ENCODE peak calls at places on chromosome 21, in six cellular contexts. One of them, this sample, is unnamed.

GRCh38 chr21:15809818-15810217 is 80.0 kb downstream of the USP25 start:
- DNase-seq in GM12878: no peak
- DNase-seq in endothelial cell of umbilical vein: no peak
- DNase-seq in A549: no peak
- DNase-seq in K562: no peak
- DNase-seq in HepG2: no peak
- DNase-seq in this sample: peak

GRCh38 chr21:34524671-34525601 is 12.9 kb upstream of the KCNE1 start:
- DNase-seq in endothelial cell of umbilical vein: peak
- DNase-seq in HepG2: no peak
- DNase-seq in GM12878: no peak
- DNase-seq in A549: no peak
- DNase-seq in K562: no peak
- DNase-seq in this sample: no peak

GRCh38 chr21:25254491-25255174 is 352.6 kb downstream of the MRPL39 start:
- DNase-seq in GM12878: no peak
- DNase-seq in endothelial cell of umbilical vein: no peak
- DNase-seq in A549: no peak
- DNase-seq in K562: no peak
- DNase-seq in HepG2: no peak
- DNase-seq in this sample: no peak

GRCh38 chr21:16492892-16493291 is 763.1 kb downstream of the USP25 start:
- DNase-seq in A549: no peak
- DNase-seq in GM12878: no peak
- DNase-seq in K562: no peak
- DNase-seq in HepG2: no peak
- DNase-seq in endothelial cell of umbilical vein: no peak
- DNase-seq in this sample: no peak

GRCh38 chr21:35351434-35351833 is 302.3 kb upstream of the RUNX1 start:
- DNase-seq in A549: no peak
- DNase-seq in endothelial cell of umbilical vein: no peak
- DNase-seq in K562: no peak
- DNase-seq in GM12878: no peak
- DNase-seq in HepG2: no peak
- DNase-seq in this sample: no peak

GRCh38 chr21:42480736-42481135 is 15.3 kb downstream of the RSPH1 start:
- DNase-seq in K562: no peak
- DNase-seq in endothelial cell of umbilical vein: no peak
- DNase-seq in A549: no peak
- DNase-seq in HepG2: no peak
- DNase-seq in GM12878: no peak
- DNase-seq in this sample: no peak

GRCh38 chr21:41630917-41631316 is 123.0 kb upstream of the TMPRSS2 start:
- DNase-seq in HepG2: no peak
- DNase-seq in K562: no peak
- DNase-seq in endothelial cell of umbilical vein: no peak
- DNase-seq in A549: no peak
- DNase-seq in GM12878: no peak
- DNase-seq in this sample: no peak

GRCh38 chr21:43025636-43026180 is 49.9 kb downstream of the CBS start:
- DNase-seq in endothelial cell of umbilical vein: no peak
- DNase-seq in A549: no peak
- DNase-seq in HepG2: peak
- DNase-seq in GM12878: no peak
- DNase-seq in K562: no peak
- DNase-seq in this sample: no peak

GRCh38 chr21:27062441-27062840 is 95.6 kb upstream of the ADAMTS5 start:
- DNase-seq in HepG2: no peak
- DNase-seq in endothelial cell of umbilical vein: no peak
- DNase-seq in K562: no peak
- DNase-seq in A549: no peak
- DNase-seq in GM12878: no peak
- DNase-seq in this sample: no peak

GRCh38 chr21:41583274-41583790 is 75.4 kb upstream of the TMPRSS2 start:
- DNase-seq in GM12878: no peak
- DNase-seq in HepG2: peak
- DNase-seq in A549: peak
- DNase-seq in K562: no peak
- DNase-seq in endothelial cell of umbilical vein: no peak
- DNase-seq in this sample: no peak

GRCh38 chr21:42646076-42646825 is 7.2 kb upstream of the PDE9A start:
- DNase-seq in A549: no peak
- DNase-seq in K562: no peak
- DNase-seq in GM12878: no peak
- DNase-seq in HepG2: no peak
- DNase-seq in endothelial cell of umbilical vein: no peak
- DNase-seq in this sample: no peak

GRCh38 chr21:41477641-41478318 is 30.2 kb downstream of the TMPRSS2 start:
- DNase-seq in K562: no peak
- DNase-seq in A549: no peak
- DNase-seq in endothelial cell of umbilical vein: no peak
- DNase-seq in GM12878: no peak
- DNase-seq in HepG2: no peak
- DNase-seq in this sample: no peak

GRCh38 chr21:42061866-42062542 is 9.1 kb upstream of the UMODL1 start:
- DNase-seq in HepG2: no peak
- DNase-seq in GM12878: no peak
- DNase-seq in endothelial cell of umbilical vein: no peak
- DNase-seq in K562: no peak
- DNase-seq in A549: no peak
- DNase-seq in this sample: no peak

GRCh38 chr21:37257526-37257966 is 9.6 kb downstream of the VPS26C start:
- DNase-seq in endothelial cell of umbilical vein: peak
- DNase-seq in K562: no peak
- DNase-seq in A549: peak
- DNase-seq in GM12878: no peak
- DNase-seq in HepG2: peak
- DNase-seq in this sample: peak

GRCh38 chr21:25925064-25925463 is 190.3 kb downstream of the GABPA start:
- DNase-seq in K562: no peak
- DNase-seq in GM12878: no peak
- DNase-seq in endothelial cell of umbilical vein: no peak
- DNase-seq in HepG2: no peak
- DNase-seq in A549: no peak
- DNase-seq in this sample: no peak

GRCh38 chr21:25717491-25718139 is 17.1 kb downstream of the ATP5PF start:
- DNase-seq in endothelial cell of umbilical vein: peak
- DNase-seq in GM12878: no peak
- DNase-seq in K562: peak
- DNase-seq in A549: no peak
- DNase-seq in HepG2: no peak
- DNase-seq in this sample: peak

GRCh38 chr21:21668198-21668597 is 670.0 kb downstream of the NCAM2 start:
- DNase-seq in GM12878: no peak
- DNase-seq in A549: no peak
- DNase-seq in K562: no peak
- DNase-seq in endothelial cell of umbilical vein: no peak
- DNase-seq in HepG2: no peak
- DNase-seq in this sample: no peak
- H3K4me3 ChIP-seq in GM12878: no peak
- H3K4me3 ChIP-seq in A549: no peak
- H3K4me3 ChIP-seq in K562: no peak
- H3K4me3 ChIP-seq in endothelial cell of umbilical vein: no peak
- H3K4me3 ChIP-seq in HepG2: no peak
- H3K4me3 ChIP-seq in this sample: no peak

DNA sequence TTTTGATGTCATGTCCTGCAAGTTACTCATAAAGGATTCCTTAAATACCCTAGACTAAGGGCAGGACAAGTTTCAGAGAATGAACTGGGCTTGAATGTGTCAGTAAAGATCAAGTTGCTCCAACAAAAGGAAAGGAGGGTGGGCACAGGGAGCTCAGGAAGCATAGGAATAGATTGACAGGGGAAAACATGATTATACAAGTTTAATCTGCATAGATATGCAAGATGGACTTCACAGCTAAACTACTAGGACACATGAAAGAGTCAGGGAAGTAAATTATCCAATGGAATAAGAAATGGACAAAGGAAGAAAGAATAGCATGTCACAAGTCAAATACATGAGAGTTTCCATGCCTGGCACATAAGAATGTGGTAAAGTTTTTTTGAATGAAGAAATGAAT is 203.9 kb upstream of the SAMSN1 start:
- DNase-seq in endothelial cell of umbilical vein: no peak
- DNase-seq in GM12878: no peak
- DNase-seq in K562: no peak
- DNase-seq in HepG2: no peak
- DNase-seq in A549: no peak
- DNase-seq in this sample: no peak
- TF ChIP-seq MAX in endothelial cell of umbilical vein: no peak
- TF ChIP-seq MAX in GM12878: no peak
- TF ChIP-seq MAX in K562: no peak
- TF ChIP-seq MAX in HepG2: no peak
- TF ChIP-seq MAX in A549: no peak
- TF ChIP-seq MAX in this sample: no peak

GRCh38 chr21:45264146-45264918 is 23.4 kb downstream of the POFUT2 start:
- DNase-seq in A549: no peak
- DNase-seq in HepG2: no peak
- DNase-seq in GM12878: no peak
- DNase-seq in K562: no peak
- DNase-seq in endothelial cell of umbilical vein: no peak
- DNase-seq in this sample: no peak
- TF ChIP-seq MYC in A549: no peak
- TF ChIP-seq MYC in HepG2: no peak
- TF ChIP-seq MYC in GM12878: no peak
- TF ChIP-seq MYC in K562: no peak
- TF ChIP-seq MYC in endothelial cell of umbilical vein: no peak
- TF ChIP-seq MYC in this sample: no peak

GRCh38 chr21:38875694-38876492 is 70.2 kb downstream of the ETS2 start:
- DNase-seq in A549: no peak
- DNase-seq in endothelial cell of umbilical vein: no peak
- DNase-seq in K562: no peak
- DNase-seq in HepG2: no peak
- DNase-seq in GM12878: no peak
- DNase-seq in this sample: peak

GRCh38 chr21:38869196-38869595 is 63.5 kb downstream of the ETS2 start:
- DNase-seq in endothelial cell of umbilical vein: no peak
- DNase-seq in K562: no peak
- DNase-seq in GM12878: no peak
- DNase-seq in HepG2: no peak
- DNase-seq in A549: no peak
- DNase-seq in this sample: no peak

DNA sequence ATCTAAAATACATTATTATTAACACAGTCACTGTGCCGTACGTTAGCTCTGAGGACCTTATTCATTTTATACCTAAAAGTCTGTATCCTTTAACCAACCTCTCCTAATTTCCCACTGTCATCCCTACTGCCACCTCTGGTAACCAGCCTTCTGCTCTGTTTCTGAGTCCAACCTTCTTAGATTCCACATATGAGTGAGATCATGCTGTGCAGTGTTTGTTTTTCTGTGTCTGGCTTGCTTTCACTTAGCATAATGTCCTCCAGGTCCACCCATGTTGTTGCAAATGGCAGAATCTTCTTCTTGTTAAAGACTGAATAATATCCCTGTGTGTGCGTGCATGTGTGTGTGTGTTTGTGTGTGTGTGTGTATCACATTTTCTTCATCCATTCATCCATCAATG is 64.2 kb downstream of the ETS2 start:
- DNase-seq in HepG2: peak
- DNase-seq in K562: no peak
- DNase-seq in A549: no peak
- DNase-seq in GM12878: no peak
- DNase-seq in endothelial cell of umbilical vein: no peak
- DNase-seq in this sample: no peak
- H3K4me3 ChIP-seq in HepG2: no peak
- H3K4me3 ChIP-seq in K562: no peak
- H3K4me3 ChIP-seq in A549: no peak
- H3K4me3 ChIP-seq in GM12878: no peak
- H3K4me3 ChIP-seq in endothelial cell of umbilical vein: no peak
- H3K4me3 ChIP-seq in this sample: no peak

DNA sequence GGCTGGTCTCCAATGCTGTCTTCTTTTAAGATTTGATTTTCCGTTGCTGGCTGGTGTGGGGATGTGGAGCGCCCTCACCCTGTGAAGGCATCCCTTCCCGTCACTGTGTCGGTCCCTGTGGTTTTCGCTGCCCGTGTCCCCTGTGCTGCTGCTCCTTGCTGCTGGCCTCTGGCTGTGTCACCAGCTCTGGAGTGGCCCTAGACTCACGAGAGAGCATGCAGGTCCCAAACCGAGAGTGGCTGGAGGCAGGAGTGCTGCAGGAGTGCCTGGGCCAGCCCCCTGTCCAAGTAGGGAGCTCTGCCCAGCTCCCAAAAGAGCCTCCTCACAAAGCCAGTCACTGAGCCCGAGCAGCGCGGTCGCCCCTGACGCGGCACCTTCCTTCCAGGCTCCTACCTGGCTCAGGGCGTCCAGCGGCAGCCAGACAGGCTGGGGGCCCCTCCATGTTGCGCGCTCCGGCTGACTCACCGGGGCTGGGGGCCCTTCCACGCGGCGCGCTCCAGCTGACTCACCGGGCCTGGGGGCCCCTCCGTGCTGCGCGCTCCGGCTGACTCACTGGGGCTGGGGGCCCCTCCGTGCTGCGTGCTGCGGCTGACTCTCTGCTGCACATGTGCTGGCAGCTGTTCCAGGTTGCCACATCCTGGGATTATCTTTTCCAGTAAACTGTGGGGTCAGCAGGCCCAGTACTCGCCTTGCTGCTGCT is 106.7 kb upstream of the COL6A1 start:
- DNase-seq in HepG2: peak
- DNase-seq in GM12878: no peak
- DNase-seq in K562: no peak
- DNase-seq in A549: no peak
- DNase-seq in endothelial cell of umbilical vein: peak
- DNase-seq in this sample: peak
- TF ChIP-seq MAX in HepG2: peak
- TF ChIP-seq MAX in GM12878: no peak
- TF ChIP-seq MAX in K562: no peak
- TF ChIP-seq MAX in A549: no peak
- TF ChIP-seq MAX in endothelial cell of umbilical vein: no peak
- TF ChIP-seq MAX in this sample: peak

GRCh38 chr21:44513389-44514217 is 26.4 kb downstream of the KRTAP10-1 start:
- DNase-seq in K562: no peak
- DNase-seq in A549: no peak
- DNase-seq in HepG2: no peak
- DNase-seq in endothelial cell of umbilical vein: no peak
- DNase-seq in GM12878: no peak
- DNase-seq in this sample: no peak
- TF ChIP-seq MYC in K562: no peak
- TF ChIP-seq MYC in A549: no peak
- TF ChIP-seq MYC in HepG2: no peak
- TF ChIP-seq MYC in endothelial cell of umbilical vein: no peak
- TF ChIP-seq MYC in GM12878: no peak
- TF ChIP-seq MYC in this sample: no peak

GRCh38 chr21:33071878-33072306 is 2.0 kb downstream of the OLIG1 start:
- DNase-seq in endothelial cell of umbilical vein: peak
- DNase-seq in HepG2: no peak
- DNase-seq in A549: no peak
- DNase-seq in K562: no peak
- DNase-seq in GM12878: no peak
- DNase-seq in this sample: peak
- H3K4me3 ChIP-seq in endothelial cell of umbilical vein: no peak
- H3K4me3 ChIP-seq in HepG2: no peak
- H3K4me3 ChIP-seq in A549: peak
- H3K4me3 ChIP-seq in K562: no peak
- H3K4me3 ChIP-seq in GM12878: peak
- H3K4me3 ChIP-seq in this sample: peak